ENCODE peak calls at places on chromosome 15, in ten cellular contexts. R is foreskin melanocyte; T is cardiac fibroblast; N is D341Med; B is naive thymus-derived CD8-positive, alpha-beta T cell; D is stimulated activated CD8-positive, alpha-beta memory T cell treated with anti-CD3 and anti-CD28 coated beads, Interleukin-4, amount 100 ng/mL, for 24 hours; M is KBM-7; G is stimulated activated naive CD8-positive, alpha-beta T cell treated with anti-CD3 and anti-CD28 coated beads, Interleukin-15, Interleukin-2, amounts not matched to agents 100 U/mL and 50 U/mL, for 24 hours; Z is AG09309; I is COLO829. Y is an unnamed sample.

GRCh38 chr15:39077998-39078397 is 502.9 kb upstream of the THBS1 start:
- DNase-seq in I (no peak), G (no peak), D (no peak), M (no peak), Z (no peak), T (peak; percentile 69), B (no peak), R (no peak), N (no peak), Y (no peak)

GRCh38 chr15:31297880-31298456 is 28.7 kb upstream of the KLF13 start:
- DNase-seq in N (no peak), Z (no peak), M (no peak), R (no peak), T (no peak), G (no peak), D (no peak), I (no peak), B (no peak), Y (no peak)

GRCh38 chr15:65638681-65639089 is 16.9 kb downstream of the SLC24A1 start:
- DNase-seq in R (peak; percentile 66), Z (peak; percentile 55), I (peak; percentile 64), T (peak; percentile 88), N (peak; percentile 78), M (peak; percentile 92), G (peak; percentile 15), B (peak; percentile 66), D (no peak), Y (peak; percentile 79)

GRCh38 chr15:101689901-101690300 is 34.4 kb downstream of the TARS3 start:
- DNase-seq in I (no peak), B (no peak), M (no peak), T (no peak), D (no peak), G (peak; percentile 49), N (no peak), Z (no peak), R (no peak), Y (no peak)

GRCh38 chr15:61049934-61050333 is 179.2 kb downstream of the RORA start:
- DNase-seq in B (no peak), G (no peak), M (no peak), I (no peak), T (no peak), D (no peak), R (no peak), Z (peak; percentile 48), N (no peak), Y (peak; percentile 65)

GRCh38 chr15:77966540-77967290 is 110.8 kb downstream of the TBC1D2B start:
- DNase-seq in R (no peak), Z (no peak), N (peak; percentile 75), T (peak; percentile 44), M (peak; percentile 69), B (peak; percentile 40), G (peak; percentile 65), D (peak; percentile 26), I (peak; percentile 48), Y (peak; percentile 61)

GRCh38 chr15:63348392-63348791 is 33.3 kb downstream of the CA12 start:
- DNase-seq in I (peak; percentile 77), M (peak; percentile 82), R (peak; percentile 86), D (no peak), G (no peak), T (peak; percentile 87), Z (no peak), B (no peak), N (no peak), Y (peak; percentile 70)

GRCh38 chr15:61032600-61033286 is 196.4 kb downstream of the RORA start:
- DNase-seq in T (no peak), G (no peak), D (no peak), R (no peak), N (no peak), B (no peak), I (no peak), Z (no peak), M (no peak), Y (no peak)

GRCh38 chr15:65211157-65211982 is at the start of gene CILP:
- DNase-seq in I (no peak), M (no peak), D (no peak), B (no peak), G (no peak), T (peak; percentile 54), R (no peak), N (peak; percentile 38), Z (no peak), Y (no peak)

GRCh38 chr15:85014932-85015331 is 33.3 kb downstream of the PDE8A start:
- DNase-seq in T (no peak), R (no peak), I (no peak), G (no peak), Z (no peak), N (no peak), D (no peak), B (no peak), M (no peak), Y (no peak)

GRCh38 chr15:49832421-49832980 is 211.7 kb downstream of the DTWD1 start:
- DNase-seq in N (peak; percentile 42), G (no peak), D (no peak), R (no peak), M (no peak), T (peak; percentile 16), Z (no peak), I (no peak), B (no peak), Y (peak; percentile 32)

GRCh38 chr15:67164811-67165652 is 89.4 kb downstream of the AAGAB start:
- DNase-seq in B (no peak), Z (no peak), G (no peak), D (no peak), T (peak; percentile 75), N (no peak), R (no peak), M (no peak), I (no peak), Y (no peak)

GRCh38 chr15:66923438-66923881 is 141.9 kb upstream of the SMAD3 start:
- DNase-seq in D (peak; percentile 17), R (no peak), T (no peak), N (peak; percentile 62), I (no peak), B (peak; percentile 20), M (peak; percentile 64), Z (no peak), G (peak; percentile 55), Y (no peak)

GRCh38 chr15:60773255-60773654 is 294.3 kb upstream of the ICE2 start:
- DNase-seq in M (no peak), R (no peak), D (no peak), G (no peak), T (no peak), N (no peak), I (no peak), B (no peak), Z (no peak), Y (no peak)

GRCh38 chr15:65333863-65334262 is 29.4 kb downstream of the RNU5B-1 start:
- DNase-seq in M (no peak), G (no peak), T (no peak), N (no peak), I (no peak), R (no peak), D (no peak), B (no peak), Z (no peak), Y (no peak)

GRCh38 chr15:60119101-60119500 is 115.0 kb downstream of the FOXB1 start:
- DNase-seq in I (no peak), T (no peak), B (no peak), M (no peak), R (no peak), N (no peak), Z (no peak), D (no peak), G (no peak), Y (no peak)

GRCh38 chr15:90232941-90233700 is 620 bp downstream of the CIB1 start:
- DNase-seq in D (peak; percentile 47), B (peak; percentile 43), N (peak; percentile 77), M (peak; percentile 71), I (peak; percentile 45), R (peak; percentile 29), T (peak; percentile 53), G (peak; percentile 77), Z (no peak), Y (peak; percentile 42)

GRCh38 chr15:58147151-58147550 is 9.0 kb downstream of the AQP9 start:
- DNase-seq in M (peak; percentile 37), N (no peak), I (no peak), B (no peak), Z (no peak), R (no peak), G (no peak), T (no peak), D (no peak), Y (peak; percentile 94)

GRCh38 chr15:62569460-62570404 is 404.6 kb upstream of the C2CD4B start:
- DNase-seq in R (peak; percentile 11), T (peak; percentile 91), N (no peak), Z (peak; percentile 75), G (no peak), B (no peak), D (no peak), I (no peak), M (peak; percentile 54), Y (peak; percentile 61)

GRCh38 chr15:51907136-51907862 is 64.3 kb downstream of the LEO1 start:
- DNase-seq in N (no peak), B (no peak), T (no peak), D (no peak), M (no peak), G (no peak), Z (no peak), I (no peak), R (no peak), Y (no peak)

GRCh38 chr15:85543741-85544155 is 163.3 kb downstream of the AKAP13 start:
- DNase-seq in T (peak; percentile 60), R (no peak), N (no peak), B (peak; percentile 52), D (peak; percentile 11), M (no peak), G (peak; percentile 33), I (peak; percentile 14), Z (no peak), Y (no peak)

GRCh38 chr15:65384505-65384894 is 6.7 kb upstream of the IGDCC3 start:
- DNase-seq in B (no peak), M (no peak), R (no peak), G (no peak), I (no peak), N (no peak), D (no peak), Z (no peak), T (no peak), Y (no peak)

GRCh38 chr15:59762558-59762957 is 73.4 kb upstream of the BNIP2 start:
- DNase-seq in R (no peak), M (no peak), T (no peak), G (no peak), I (no peak), Z (no peak), N (no peak), D (no peak), B (no peak), Y (no peak)

GRCh38 chr15:75694241-75695182 is 18.1 kb downstream of the CSPG4 start:
- DNase-seq in G (peak; percentile 37), R (peak; percentile 92), I (peak; percentile 56), N (peak; percentile 91), D (no peak), T (peak; percentile 96), B (no peak), Z (peak; percentile 90), M (peak; percentile 79), Y (peak; percentile 79)

GRCh38 chr15:88654430-88655102 is 15.8 kb downstream of the ISG20 start:
- DNase-seq in G (no peak), Z (no peak), I (no peak), B (no peak), N (no peak), T (no peak), D (no peak), R (no peak), M (no peak), Y (no peak)

GRCh38 chr15:65611888-65612615 is 1.1 kb upstream of the INTS14 start:
- DNase-seq in B (no peak), G (peak; percentile 12), Z (no peak), N (no peak), D (no peak), R (peak; percentile 16), I (no peak), T (no peak), M (no peak), Y (peak; percentile 18)

GRCh38 chr15:86608461-86608860 is 528.8 kb downstream of the AGBL1 start:
- DNase-seq in D (no peak), B (no peak), R (no peak), T (peak; percentile 2), G (no peak), I (peak; percentile 48), N (no peak), M (no peak), Z (no peak), Y (no peak)

GRCh38 chr15:65312400-65312916 is 8.0 kb downstream of the RNU5B-1 start:
- DNase-seq in R (no peak), Z (no peak), G (no peak), B (no peak), T (peak; percentile 26), M (no peak), N (no peak), I (peak; percentile 42), D (no peak), Y (peak; percentile 15)

Y was measured in kidney glomerular epithelial cell.